ENCODE peak calls at places on chromosomes 16 and 17, in eight cellular contexts. One of them, this sample, is unnamed.

GRCh38 chr17:64236827-64237403 is 26.1 kb downstream of the TEX2 start:
- DNase-seq in Calu3: peak
- DNase-seq in ELF-1: peak
- DNase-seq in HT1080: peak
- DNase-seq in activated CD4-positive, alpha-beta T cell treated with anti-CD3 and anti-CD28 coated beads for 48 hours: no peak
- DNase-seq in NCI-H774: no peak
- DNase-seq in smooth muscle cell of the brain vasculature: no peak
- DNase-seq in activated naive CD4-positive, alpha-beta T cell: no peak
- DNase-seq in this sample: no peak

GRCh38 chr17:41452276-41452675 is 11.5 kb upstream of the KRT38 start:
- DNase-seq in Calu3: no peak
- DNase-seq in ELF-1: no peak
- DNase-seq in HT1080: no peak
- DNase-seq in activated CD4-positive, alpha-beta T cell treated with anti-CD3 and anti-CD28 coated beads for 48 hours: no peak
- DNase-seq in NCI-H774: no peak
- DNase-seq in smooth muscle cell of the brain vasculature: no peak
- DNase-seq in activated naive CD4-positive, alpha-beta T cell: no peak
- DNase-seq in this sample: no peak

GRCh38 chr16:49409121-49409520 is 35.5 kb downstream of the C16orf78 start:
- DNase-seq in Calu3: no peak
- DNase-seq in ELF-1: no peak
- DNase-seq in HT1080: no peak
- DNase-seq in activated CD4-positive, alpha-beta T cell treated with anti-CD3 and anti-CD28 coated beads for 48 hours: no peak
- DNase-seq in NCI-H774: no peak
- DNase-seq in smooth muscle cell of the brain vasculature: no peak
- DNase-seq in activated naive CD4-positive, alpha-beta T cell: no peak
- DNase-seq in this sample: no peak

GRCh38 chr16:53605356-53605755 is 98.3 kb downstream of the RPGRIP1L start:
- DNase-seq in Calu3: no peak
- DNase-seq in ELF-1: no peak
- DNase-seq in HT1080: no peak
- DNase-seq in activated CD4-positive, alpha-beta T cell treated with anti-CD3 and anti-CD28 coated beads for 48 hours: no peak
- DNase-seq in NCI-H774: no peak
- DNase-seq in smooth muscle cell of the brain vasculature: no peak
- DNase-seq in activated naive CD4-positive, alpha-beta T cell: no peak
- DNase-seq in this sample: no peak

GRCh38 chr17:65956814-65957213 is 235.1 kb downstream of the CEP112 start:
- DNase-seq in Calu3: no peak
- DNase-seq in ELF-1: no peak
- DNase-seq in HT1080: peak
- DNase-seq in activated CD4-positive, alpha-beta T cell treated with anti-CD3 and anti-CD28 coated beads for 48 hours: no peak
- DNase-seq in NCI-H774: no peak
- DNase-seq in smooth muscle cell of the brain vasculature: no peak
- DNase-seq in activated naive CD4-positive, alpha-beta T cell: no peak
- DNase-seq in this sample: no peak

GRCh38 chr17:62629556-62630364 is 2.3 kb downstream of the MRC2 start:
- DNase-seq in Calu3: no peak
- DNase-seq in ELF-1: no peak
- DNase-seq in HT1080: no peak
- DNase-seq in activated CD4-positive, alpha-beta T cell treated with anti-CD3 and anti-CD28 coated beads for 48 hours: no peak
- DNase-seq in NCI-H774: no peak
- DNase-seq in smooth muscle cell of the brain vasculature: no peak
- DNase-seq in activated naive CD4-positive, alpha-beta T cell: no peak
- DNase-seq in this sample: no peak

GRCh38 chr17:1764274-1764673 is 2.4 kb downstream of the SERPINF1 start:
- DNase-seq in Calu3: no peak
- DNase-seq in ELF-1: peak
- DNase-seq in HT1080: no peak
- DNase-seq in activated CD4-positive, alpha-beta T cell treated with anti-CD3 and anti-CD28 coated beads for 48 hours: peak
- DNase-seq in NCI-H774: no peak
- DNase-seq in smooth muscle cell of the brain vasculature: no peak
- DNase-seq in activated naive CD4-positive, alpha-beta T cell: no peak
- DNase-seq in this sample: no peak

GRCh38 chr16:57358527-57359095 is at the start of gene CCL22:
- DNase-seq in Calu3: no peak
- DNase-seq in ELF-1: no peak
- DNase-seq in HT1080: no peak
- DNase-seq in activated CD4-positive, alpha-beta T cell treated with anti-CD3 and anti-CD28 coated beads for 48 hours: peak
- DNase-seq in NCI-H774: no peak
- DNase-seq in smooth muscle cell of the brain vasculature: no peak
- DNase-seq in activated naive CD4-positive, alpha-beta T cell: no peak
- DNase-seq in this sample: no peak

GRCh38 chr17:17749921-17750320 is 68.7 kb downstream of the RAI1 start:
- DNase-seq in Calu3: peak
- DNase-seq in ELF-1: peak
- DNase-seq in HT1080: peak
- DNase-seq in activated CD4-positive, alpha-beta T cell treated with anti-CD3 and anti-CD28 coated beads for 48 hours: peak
- DNase-seq in NCI-H774: no peak
- DNase-seq in smooth muscle cell of the brain vasculature: no peak
- DNase-seq in activated naive CD4-positive, alpha-beta T cell: no peak
- DNase-seq in this sample: no peak

GRCh38 chr16:19135896-19136438 is 22.2 kb downstream of the ITPRIPL2 start:
- DNase-seq in Calu3: peak
- DNase-seq in ELF-1: no peak
- DNase-seq in HT1080: peak
- DNase-seq in activated CD4-positive, alpha-beta T cell treated with anti-CD3 and anti-CD28 coated beads for 48 hours: no peak
- DNase-seq in NCI-H774: peak
- DNase-seq in smooth muscle cell of the brain vasculature: no peak
- DNase-seq in activated naive CD4-positive, alpha-beta T cell: no peak
- DNase-seq in this sample: no peak

GRCh38 chr17:80220709-80221215 is 535 bp downstream of the SLC26A11 start:
- DNase-seq in Calu3: no peak
- DNase-seq in ELF-1: no peak
- DNase-seq in HT1080: no peak
- DNase-seq in activated CD4-positive, alpha-beta T cell treated with anti-CD3 and anti-CD28 coated beads for 48 hours: peak
- DNase-seq in NCI-H774: no peak
- DNase-seq in smooth muscle cell of the brain vasculature: no peak
- DNase-seq in activated naive CD4-positive, alpha-beta T cell: no peak
- DNase-seq in this sample: no peak

GRCh38 chr17:68580236-68580903 is 20.8 kb downstream of the FAM20A start:
- DNase-seq in Calu3: no peak
- DNase-seq in ELF-1: no peak
- DNase-seq in HT1080: peak
- DNase-seq in activated CD4-positive, alpha-beta T cell treated with anti-CD3 and anti-CD28 coated beads for 48 hours: no peak
- DNase-seq in NCI-H774: no peak
- DNase-seq in smooth muscle cell of the brain vasculature: no peak
- DNase-seq in activated naive CD4-positive, alpha-beta T cell: no peak
- DNase-seq in this sample: no peak

GRCh38 chr17:29590979-29591736 is 1.7 kb upstream of the GIT1 start:
- DNase-seq in Calu3: peak
- DNase-seq in ELF-1: no peak
- DNase-seq in HT1080: peak
- DNase-seq in activated CD4-positive, alpha-beta T cell treated with anti-CD3 and anti-CD28 coated beads for 48 hours: peak
- DNase-seq in NCI-H774: peak
- DNase-seq in smooth muscle cell of the brain vasculature: no peak
- DNase-seq in activated naive CD4-positive, alpha-beta T cell: no peak
- DNase-seq in this sample: no peak

GRCh38 chr16:88478115-88478514 is 25.0 kb downstream of the ZFPM1 start:
- DNase-seq in Calu3: no peak
- DNase-seq in ELF-1: peak
- DNase-seq in HT1080: no peak
- DNase-seq in activated CD4-positive, alpha-beta T cell treated with anti-CD3 and anti-CD28 coated beads for 48 hours: peak
- DNase-seq in NCI-H774: no peak
- DNase-seq in smooth muscle cell of the brain vasculature: no peak
- DNase-seq in activated naive CD4-positive, alpha-beta T cell: no peak
- DNase-seq in this sample: no peak

GRCh38 chr17:48351916-48352332 is 78.1 kb downstream of the SKAP1 start:
- DNase-seq in Calu3: no peak
- DNase-seq in ELF-1: peak
- DNase-seq in HT1080: peak
- DNase-seq in activated CD4-positive, alpha-beta T cell treated with anti-CD3 and anti-CD28 coated beads for 48 hours: no peak
- DNase-seq in NCI-H774: peak
- DNase-seq in smooth muscle cell of the brain vasculature: peak
- DNase-seq in activated naive CD4-positive, alpha-beta T cell: no peak
- DNase-seq in this sample: no peak

GRCh38 chr17:68829211-68829610 is 126.0 kb downstream of the ABCA8 start:
- DNase-seq in Calu3: no peak
- DNase-seq in ELF-1: no peak
- DNase-seq in HT1080: no peak
- DNase-seq in activated CD4-positive, alpha-beta T cell treated with anti-CD3 and anti-CD28 coated beads for 48 hours: no peak
- DNase-seq in NCI-H774: no peak
- DNase-seq in smooth muscle cell of the brain vasculature: no peak
- DNase-seq in activated naive CD4-positive, alpha-beta T cell: no peak
- DNase-seq in this sample: no peak

GRCh38 chr17:81512984-81513668 is 527 bp upstream of the ACTG1 start:
- DNase-seq in Calu3: peak
- DNase-seq in ELF-1: no peak
- DNase-seq in HT1080: peak
- DNase-seq in activated CD4-positive, alpha-beta T cell treated with anti-CD3 and anti-CD28 coated beads for 48 hours: peak
- DNase-seq in NCI-H774: peak
- DNase-seq in smooth muscle cell of the brain vasculature: no peak
- DNase-seq in activated naive CD4-positive, alpha-beta T cell: no peak
- DNase-seq in this sample: no peak

GRCh38 chr17:74424658-74425057 is 7.2 kb upstream of the GPRC5C start:
- DNase-seq in Calu3: no peak
- DNase-seq in ELF-1: no peak
- DNase-seq in HT1080: no peak
- DNase-seq in activated CD4-positive, alpha-beta T cell treated with anti-CD3 and anti-CD28 coated beads for 48 hours: no peak
- DNase-seq in NCI-H774: no peak
- DNase-seq in smooth muscle cell of the brain vasculature: no peak
- DNase-seq in activated naive CD4-positive, alpha-beta T cell: no peak
- DNase-seq in this sample: no peak

GRCh38 chr16:49278944-49279725 is 2.5 kb downstream of the CBLN1 start:
- DNase-seq in Calu3: no peak
- DNase-seq in ELF-1: peak
- DNase-seq in HT1080: no peak
- DNase-seq in activated CD4-positive, alpha-beta T cell treated with anti-CD3 and anti-CD28 coated beads for 48 hours: no peak
- DNase-seq in NCI-H774: no peak
- DNase-seq in smooth muscle cell of the brain vasculature: no peak
- DNase-seq in activated naive CD4-positive, alpha-beta T cell: no peak
- DNase-seq in this sample: no peak

GRCh38 chr17:54620380-54620978 is 280.2 kb upstream of the TOM1L1 start:
- DNase-seq in Calu3: no peak
- DNase-seq in ELF-1: no peak
- DNase-seq in HT1080: no peak
- DNase-seq in activated CD4-positive, alpha-beta T cell treated with anti-CD3 and anti-CD28 coated beads for 48 hours: no peak
- DNase-seq in NCI-H774: no peak
- DNase-seq in smooth muscle cell of the brain vasculature: no peak
- DNase-seq in activated naive CD4-positive, alpha-beta T cell: no peak
- DNase-seq in this sample: no peak

GRCh38 chr17:44543213-44543904 is 13.9 kb upstream of the FZD2 start:
- DNase-seq in Calu3: peak
- DNase-seq in ELF-1: peak
- DNase-seq in HT1080: peak
- DNase-seq in activated CD4-positive, alpha-beta T cell treated with anti-CD3 and anti-CD28 coated beads for 48 hours: no peak
- DNase-seq in NCI-H774: no peak
- DNase-seq in smooth muscle cell of the brain vasculature: no peak
- DNase-seq in activated naive CD4-positive, alpha-beta T cell: no peak
- DNase-seq in this sample: no peak

GRCh38 chr17:32349503-32349853 is 479 bp upstream of the ZNF207 start:
- DNase-seq in Calu3: no peak
- DNase-seq in ELF-1: peak
- DNase-seq in HT1080: no peak
- DNase-seq in activated CD4-positive, alpha-beta T cell treated with anti-CD3 and anti-CD28 coated beads for 48 hours: peak
- DNase-seq in NCI-H774: no peak
- DNase-seq in smooth muscle cell of the brain vasculature: no peak
- DNase-seq in activated naive CD4-positive, alpha-beta T cell: no peak
- DNase-seq in this sample: no peak

GRCh38 chr16:74667215-74667765 is 613 bp upstream of the RFWD3 start:
- DNase-seq in Calu3: peak
- DNase-seq in ELF-1: peak
- DNase-seq in HT1080: peak
- DNase-seq in activated CD4-positive, alpha-beta T cell treated with anti-CD3 and anti-CD28 coated beads for 48 hours: peak
- DNase-seq in NCI-H774: peak
- DNase-seq in smooth muscle cell of the brain vasculature: no peak
- DNase-seq in activated naive CD4-positive, alpha-beta T cell: peak
- DNase-seq in this sample: peak

GRCh38 chr16:69724981-69725479 is 1.3 kb downstream of the NQO1 start:
- DNase-seq in Calu3: no peak
- DNase-seq in ELF-1: peak
- DNase-seq in HT1080: no peak
- DNase-seq in activated CD4-positive, alpha-beta T cell treated with anti-CD3 and anti-CD28 coated beads for 48 hours: no peak
- DNase-seq in NCI-H774: no peak
- DNase-seq in smooth muscle cell of the brain vasculature: no peak
- DNase-seq in activated naive CD4-positive, alpha-beta T cell: no peak
- DNase-seq in this sample: no peak